ENCODE peak calls at places on chromosomes 4 and X, in five cellular contexts. M, V, Y, T and F are unnamed samples.

GRCh38 chrX:149255860-149256259 is 249.2 kb downstream of the IDS start:
- DNase-seq in Y (no peak), V (no peak), T (no peak), M (no peak), F (no peak)

GRCh38 chr4:105990933-105991332 is 95.7 kb downstream of the NPNT start:
- DNase-seq in M (no peak), V (peak; percentile 86), Y (peak; percentile 95), T (peak; percentile 30), F (no peak)

GRCh38 chr4:186266699-186267467 is 894 bp downstream of the F11 start:
- DNase-seq in V (no peak), Y (no peak), M (peak; percentile 67), T (peak; percentile 36), F (no peak)

GRCh38 chrX:17706676-17707075 is 30.6 kb upstream of the SCML1 start:
- DNase-seq in M (no peak), T (peak; percentile 83), Y (no peak), V (no peak), F (no peak)

GRCh38 chr4:120568736-120569135 is 353.8 kb downstream of the PRDM5 start:
- DNase-seq in Y (no peak), M (no peak), V (no peak), T (no peak), F (no peak)

GRCh38 chrX:1400731-1401471 is 9.0 kb upstream of the SLC25A6 start:
- DNase-seq in M (no peak), Y (peak; percentile 20), T (no peak), V (no peak), F (no peak)

GRCh38 chr4:94168321-94168720 is 39.3 kb upstream of the SMARCAD1 start:
- DNase-seq in Y (no peak), V (no peak), M (no peak), T (no peak), F (no peak)

GRCh38 chrX:119809185-119809666 is 17.8 kb upstream of the RPL39 start:
- DNase-seq in T (peak; percentile 11), Y (no peak), V (no peak), M (peak; percentile 57), F (no peak)

GRCh38 chr4:36532670-36533373 is 251.4 kb downstream of the DTHD1 start:
- DNase-seq in M (no peak), Y (no peak), V (no peak), T (no peak), F (no peak)

GRCh38 chrX:105299286-105299685 is 78.8 kb upstream of the TEX13A start:
- DNase-seq in V (no peak), M (no peak), Y (no peak), T (no peak), F (no peak)

GRCh38 chr4:71713611-71714203 is 70.2 kb downstream of the GC start:
- DNase-seq in V (no peak), Y (no peak), T (peak; percentile 77), M (peak; percentile 38), F (peak; percentile 78)

GRCh38 chr4:82780398-82781231 is 18.0 kb downstream of the SCD5 start:
- DNase-seq in Y (peak; percentile 71), T (peak; percentile 59), V (peak; percentile 48), M (peak; percentile 78), F (peak; percentile 50)

GRCh38 chr4:119715490-119716445 is 87.2 kb upstream of the PDE5A start:
- DNase-seq in Y (no peak), T (no peak), V (no peak), M (no peak), F (no peak)

GRCh38 chr4:74504212-74504611 is 59.3 kb downstream of the AREG start:
- DNase-seq in V (no peak), Y (no peak), T (peak; percentile 49), M (no peak), F (no peak)

GRCh38 chr4:151987606-151988005 is 226.8 kb upstream of the GATB start:
- DNase-seq in M (no peak), V (no peak), Y (no peak), T (no peak), F (no peak)

GRCh38 chrX:139889760-139890159 is 43.1 kb downstream of the ATP11C start:
- DNase-seq in T (peak; percentile 31), V (no peak), Y (no peak), M (peak; percentile 62), F (no peak)

GRCh38 chrX:8971116-8971515 is 62.8 kb downstream of the FAM9B start:
- DNase-seq in Y (no peak), M (peak; percentile 60), V (no peak), T (peak; percentile 67), F (peak; percentile 45)

GRCh38 chr4:39320381-39321115 is 45.6 kb downstream of the RFC1 start:
- DNase-seq in Y (no peak), V (no peak), T (peak; percentile 56), M (no peak), F (no peak)

GRCh38 chr4:78477276-78477675 is 74.3 kb upstream of the ANXA3 start:
- DNase-seq in M (no peak), Y (no peak), T (peak; percentile 60), V (no peak), F (no peak)

GRCh38 chr4:125498981-125499380 is 184.2 kb downstream of the FAT4 start:
- DNase-seq in V (no peak), M (no peak), T (no peak), Y (no peak), F (no peak)

GRCh38 chrX:70171636-70172035 is 5.6 kb upstream of the DGAT2L6 start:
- DNase-seq in Y (no peak), M (no peak), T (peak; percentile 21), V (no peak), F (no peak)

GRCh38 chrX:142327182-142327581 is 122.1 kb upstream of the MAGEC2 start:
- DNase-seq in M (no peak), T (no peak), V (no peak), Y (no peak), F (no peak)

GRCh38 chr4:184648220-184649025 is 824 bp downstream of the CASP3 start:
- DNase-seq in Y (peak; percentile 80), M (peak; percentile 54), T (peak; percentile 33), V (peak; percentile 28), F (no peak)

GRCh38 chr4:145734051-145734450 is 54.1 kb downstream of the C4orf51 start:
- DNase-seq in M (no peak), V (peak; percentile 35), T (no peak), Y (no peak), F (no peak)
- H3K27ac ChIP-seq in M (no peak overlapping the region), V (peak overlapping the region; percentile 100), T (peak overlapping the region; percentile 92), Y (peak overlapping the region; percentile 98), F (peak overlapping the region; percentile 87)

GRCh38 chrX:56505866-56506265 is 57.6 kb upstream of the UBQLN2 start:
- DNase-seq in T (no peak), V (no peak), M (no peak), Y (no peak), F (no peak)
- H3K4me3 ChIP-seq in T (no peak overlapping the region), V (no peak overlapping the region), M (no peak overlapping the region), Y (no peak overlapping the region), F (no peak overlapping the region)

DNA sequence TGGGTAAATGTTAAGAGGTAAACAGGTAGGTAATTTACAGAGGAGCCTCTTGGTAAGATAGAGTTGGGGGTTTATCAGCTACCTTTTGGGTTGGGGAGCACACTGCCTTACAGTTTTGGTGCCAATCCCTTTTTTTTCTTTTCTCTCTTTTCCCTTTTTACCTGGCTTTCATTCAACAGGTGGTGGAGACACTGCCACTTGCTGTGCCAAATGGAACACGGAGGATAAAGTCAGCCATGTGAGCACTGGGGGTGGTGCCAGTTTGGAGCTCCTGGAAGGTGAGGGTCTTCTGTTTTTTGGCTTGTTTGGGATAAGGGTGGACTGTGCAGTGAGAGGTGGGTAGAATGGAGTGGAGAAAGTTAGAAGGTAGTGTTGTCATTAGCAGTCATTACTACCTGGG is 14.3 kb downstream of the TAF9B start:
- DNase-seq in V (no peak), T (no peak), M (no peak), Y (no peak), F (no peak)
- H3K36me3 ChIP-seq in V (no peaks in the 10 kb centered on the region), T (peaks cover 32% of the 10 kb centered on the region), M (peaks cover 82% of the 10 kb centered on the region), Y (peaks cover 32% of the 10 kb centered on the region), F (peaks cover 85% of the 10 kb centered on the region)

DNA sequence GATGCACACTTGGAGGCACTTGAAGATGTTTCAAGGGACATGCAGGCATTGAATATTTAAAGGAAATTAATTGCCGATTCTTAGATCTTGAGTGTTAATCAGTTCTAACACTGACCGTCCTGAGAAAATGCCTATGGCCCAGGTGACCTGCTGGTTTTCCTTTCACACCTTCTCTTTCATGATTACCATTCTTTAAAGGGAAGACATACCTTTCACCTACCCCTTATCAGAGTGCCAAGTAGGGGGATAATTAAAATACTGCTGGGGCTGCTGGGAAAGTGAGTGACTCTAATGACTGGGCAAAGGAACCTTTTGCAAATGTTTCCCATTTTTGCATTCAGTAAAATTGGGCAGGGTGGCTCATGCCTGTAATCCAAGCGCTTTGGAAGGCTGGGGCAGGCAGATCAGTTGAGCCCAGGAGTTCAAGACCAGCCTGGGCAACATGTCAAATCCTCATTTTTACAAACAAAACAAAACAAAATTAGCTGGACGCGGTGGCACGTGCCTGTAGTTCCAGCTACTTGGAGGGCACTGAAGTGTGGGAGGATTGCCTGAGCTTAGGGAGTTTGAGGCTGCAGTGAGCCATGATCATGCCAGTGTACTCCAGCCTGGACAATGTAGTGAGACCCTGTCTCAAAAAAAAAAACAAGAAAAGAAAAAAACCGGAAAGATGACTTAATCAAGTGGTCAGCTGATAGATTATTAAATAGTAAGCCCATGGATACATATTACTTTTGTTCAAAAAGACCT is 44.3 kb downstream of the TMEM131L start:
- DNase-seq in T (no peak), M (no peak), Y (no peak), V (no peak), F (no peak)
- H3K27ac ChIP-seq in T (no peak overlapping the region), M (no peak overlapping the region), Y (no peak overlapping the region), V (no peak overlapping the region), F (no peak overlapping the region)

GRCh38 chr4:23889368-23889767 is 479 bp downstream of the PPARGC1A start:
- DNase-seq in Y (no peak), V (no peak), M (no peak), T (no peak), F (no peak)

GRCh38 chr4:23887173-23887572 is 2.7 kb downstream of the PPARGC1A start:
- DNase-seq in M (no peak), T (no peak), V (no peak), Y (no peak), F (no peak)

GRCh38 chr4:23889814-23890269 is at the start of gene PPARGC1A:
- DNase-seq in M (peak; percentile 7), V (peak; percentile 39), T (peak; percentile 50), Y (peak; percentile 79), F (no peak)

GRCh38 chr4:23887989-23888388 is 1.9 kb downstream of the PPARGC1A start:
- DNase-seq in Y (peak; percentile 43), V (no peak), M (no peak), T (no peak), F (no peak)

GRCh38 chr4:23888421-23889319 is 1.2 kb downstream of the PPARGC1A start:
- DNase-seq in M (no peak), T (peak; percentile 52), Y (peak; percentile 35), V (no peak), F (no peak)
- H3K4me3 ChIP-seq in M (peak overlapping the region; percentile 0), T (peak overlapping the region; percentile 35), Y (peak overlapping the region; percentile 54), V (peak overlapping the region; percentile 49), F (peak overlapping the region; percentile 75)

GRCh38 chrX:136999021-136999420 is 34.8 kb downstream of the GPR101 start:
- DNase-seq in T (no peak), V (no peak), Y (no peak), M (peak; percentile 23), F (no peak)
- H3K36me3 ChIP-seq in T (no peaks in the 10 kb centered on the region), V (no peaks in the 10 kb centered on the region), Y (no peaks in the 10 kb centered on the region), M (no peaks in the 10 kb centered on the region), F (no peaks in the 10 kb centered on the region)